ENCODE peak calls at places on chromosomes 4 and X, in seven cellular contexts. Q, O, E, A, D, K and U are unnamed samples.

GRCh38 chrX:51742586-51742985 is 656 bp upstream of the GSPT2 start:
- DNase-seq in Q (no peak), O (no peak), E (no peak), A (no peak), D (no peak), K (no peak), U (no peak)

GRCh38 chr4:125434136-125434535 is 119.4 kb downstream of the FAT4 start:
- DNase-seq in Q (no peak), O (no peak), E (no peak), A (no peak), D (no peak), K (no peak), U (no peak)

GRCh38 chr4:121662225-121662624 is 34.6 kb downstream of the ANXA5 start:
- DNase-seq in Q (no peak), O (no peak), E (no peak), A (no peak), D (no peak), K (no peak), U (no peak)

GRCh38 chr4:150402968-150403367 is 179.0 kb upstream of the MAB21L2 start:
- DNase-seq in Q (no peak), O (peak; percentile 58), E (peak; percentile 62), A (no peak), D (no peak), K (no peak), U (no peak)

GRCh38 chrX:108020631-108021030 is 24.2 kb upstream of the VSIG1 start:
- DNase-seq in Q (no peak), O (no peak), E (no peak), A (no peak), D (no peak), K (peak; percentile 8), U (no peak)

GRCh38 chr4:112546476-112546875 is 30.5 kb upstream of the NEUROG2 start:
- DNase-seq in Q (no peak), O (no peak), E (no peak), A (no peak), D (no peak), K (no peak), U (no peak)

GRCh38 chrX:44903107-44903506 is 30.1 kb downstream of the KDM6A start:
- DNase-seq in Q (no peak), O (no peak), E (no peak), A (no peak), D (peak; percentile 10), K (peak; percentile 21), U (peak; percentile 37)

GRCh38 chr4:58809366-58809765 is 1699.2 kb upstream of the IGFBP7 start:
- DNase-seq in Q (no peak), O (no peak), E (no peak), A (no peak), D (no peak), K (no peak), U (no peak)

GRCh38 chr4:186622788-186623464 is 67.6 kb upstream of the MTNR1A start:
- DNase-seq in Q (no peak), O (no peak), E (no peak), A (no peak), D (no peak), K (peak; percentile 30), U (no peak)

GRCh38 chr4:98939892-98940298 is 11.0 kb upstream of the EIF4E start:
- DNase-seq in Q (no peak), O (no peak), E (no peak), A (no peak), D (peak; percentile 26), K (peak; percentile 48), U (no peak)

GRCh38 chrX:71622347-71623104 is 4.2 kb upstream of the CXCR3 start:
- DNase-seq in Q (no peak), O (peak; percentile 85), E (no peak), A (peak; percentile 32), D (peak; percentile 77), K (peak; percentile 42), U (no peak)

GRCh38 chr4:128812360-128812958 is 3.0 kb downstream of the JADE1 start:
- DNase-seq in Q (peak; percentile 65), O (no peak), E (peak; percentile 15), A (no peak), D (peak; percentile 54), K (peak; percentile 59), U (no peak)

GRCh38 chrX:19670854-19671620 is 155.7 kb upstream of the MAP3K15 start:
- DNase-seq in Q (peak; percentile 7), O (peak; percentile 56), E (no peak), A (no peak), D (peak; percentile 34), K (peak; percentile 48), U (no peak)

GRCh38 chr4:84224522-84224921 is 274.6 kb downstream of the NKX6-1 start:
- DNase-seq in Q (no peak), O (no peak), E (peak; percentile 79), A (no peak), D (no peak), K (no peak), U (no peak)

GRCh38 chr4:53619431-53619830 is 28.1 kb upstream of the LNX1 start:
- DNase-seq in Q (no peak), O (no peak), E (no peak), A (no peak), D (no peak), K (no peak), U (no peak)

GRCh38 chr4:6278801-6279197 is 9.1 kb downstream of the WFS1 start:
- DNase-seq in Q (no peak), O (peak; percentile 62), E (no peak), A (no peak), D (no peak), K (no peak), U (no peak)

GRCh38 chr4:184011810-184012209 is 106.7 kb downstream of the STOX2 start:
- DNase-seq in Q (no peak), O (no peak), E (no peak), A (no peak), D (no peak), K (no peak), U (no peak)

GRCh38 chr4:5220028-5220427 is 168.7 kb downstream of the STK32B start:
- DNase-seq in Q (no peak), O (no peak), E (no peak), A (no peak), D (no peak), K (peak; percentile 2), U (no peak)

GRCh38 chr4:100147198-100147597 is 43.1 kb downstream of the DDIT4L start:
- DNase-seq in Q (no peak), O (no peak), E (no peak), A (no peak), D (no peak), K (no peak), U (no peak)

GRCh38 chrX:12804655-12805054 is 13.4 kb downstream of the PRPS2 start:
- DNase-seq in Q (no peak), O (no peak), E (no peak), A (no peak), D (peak; percentile 42), K (no peak), U (no peak)

GRCh38 chrX:36950495-36951253 is 57.5 kb upstream of the FAM47C start:
- DNase-seq in Q (no peak), O (no peak), E (no peak), A (no peak), D (no peak), K (no peak), U (no peak)